ENCODE peak calls at places on chromosomes 2 and 18, in four cellular contexts. One of them, this sample, is unnamed.

GRCh38 chr2:219269362-219270054 is 9.7 kb upstream of the DNAJB2 start:
- DNase-seq in DMS153: peak
- DNase-seq in GM04504: no peak
- DNase-seq in EL: no peak
- DNase-seq in this sample: no peak

GRCh38 chr2:55017880-55018279 is 32.4 kb downstream of the RTN4 start:
- DNase-seq in DMS153: no peak
- DNase-seq in GM04504: no peak
- DNase-seq in EL: no peak
- DNase-seq in this sample: no peak

GRCh38 chr18:55234366-55235093 is 275.3 kb upstream of the CCDC68 start:
- DNase-seq in GM04504: peak
- DNase-seq in EL: peak
- DNase-seq in DMS153: peak
- DNase-seq in this sample: no peak

GRCh38 chr2:144990661-144991060 is 470.7 kb upstream of the ZEB2 start:
- DNase-seq in EL: no peak
- DNase-seq in GM04504: no peak
- DNase-seq in DMS153: no peak
- DNase-seq in this sample: no peak

GRCh38 chr2:226559536-226559935 is 240.1 kb downstream of the IRS1 start:
- DNase-seq in GM04504: no peak
- DNase-seq in DMS153: no peak
- DNase-seq in EL: no peak
- DNase-seq in this sample: no peak

GRCh38 chr2:28393115-28393836 is 618 bp downstream of the FOSL2 start:
- DNase-seq in GM04504: peak
- DNase-seq in DMS153: peak
- DNase-seq in EL: peak
- DNase-seq in this sample: no peak

GRCh38 chr2:31940920-31941319 is 69.9 kb downstream of the MEMO1 start:
- DNase-seq in GM04504: no peak
- DNase-seq in DMS153: no peak
- DNase-seq in EL: no peak
- DNase-seq in this sample: no peak

GRCh38 chr2:60260646-60261296 is 292.7 kb downstream of the BCL11A start:
- DNase-seq in EL: peak
- DNase-seq in GM04504: no peak
- DNase-seq in DMS153: no peak
- DNase-seq in this sample: no peak

GRCh38 chr18:47283476-47283875 is 32.0 kb upstream of the SKOR2 start:
- DNase-seq in GM04504: no peak
- DNase-seq in EL: peak
- DNase-seq in DMS153: no peak
- DNase-seq in this sample: no peak

GRCh38 chr2:138974651-138975050 is 194.5 kb upstream of the NXPH2 start:
- DNase-seq in EL: no peak
- DNase-seq in DMS153: no peak
- DNase-seq in GM04504: no peak
- DNase-seq in this sample: peak

GRCh38 chr2:127163922-127164321 is 56.2 kb downstream of the CYP27C1 start:
- DNase-seq in DMS153: no peak
- DNase-seq in EL: no peak
- DNase-seq in GM04504: no peak
- DNase-seq in this sample: no peak

GRCh38 chr18:54023471-54023870 is 201.0 kb downstream of the MBD2 start:
- DNase-seq in GM04504: no peak
- DNase-seq in EL: peak
- DNase-seq in DMS153: no peak
- DNase-seq in this sample: peak

GRCh38 chr2:27721335-27721734 is 50.2 kb upstream of the MRPL33 start:
- DNase-seq in GM04504: no peak
- DNase-seq in EL: no peak
- DNase-seq in DMS153: no peak
- DNase-seq in this sample: no peak

GRCh38 chr2:136765256-136765735 is at the start of gene THSD7B:
- DNase-seq in EL: no peak
- DNase-seq in GM04504: no peak
- DNase-seq in DMS153: no peak
- DNase-seq in this sample: no peak

GRCh38 chr18:40109251-40110049 is 1845.6 kb upstream of the PIK3C3 start:
- DNase-seq in DMS153: peak
- DNase-seq in EL: no peak
- DNase-seq in GM04504: no peak
- DNase-seq in this sample: no peak

GRCh38 chr2:10778724-10779115 is 33.9 kb downstream of the PDIA6 start:
- DNase-seq in GM04504: no peak
- DNase-seq in EL: no peak
- DNase-seq in DMS153: no peak
- DNase-seq in this sample: no peak

GRCh38 chr2:54212456-54212855 is 43.6 kb downstream of the TSPYL6 start:
- DNase-seq in GM04504: peak
- DNase-seq in DMS153: no peak
- DNase-seq in EL: peak
- DNase-seq in this sample: peak

GRCh38 chr2:236787885-236788284 is 218.3 kb downstream of the ACKR3 start:
- DNase-seq in EL: no peak
- DNase-seq in GM04504: no peak
- DNase-seq in DMS153: no peak
- DNase-seq in this sample: no peak

GRCh38 chr2:232240896-232241295 is 137.7 kb upstream of the ALPP start:
- DNase-seq in EL: no peak
- DNase-seq in DMS153: no peak
- DNase-seq in GM04504: no peak
- DNase-seq in this sample: no peak

GRCh38 chr2:137151731-137152130 is 386.4 kb downstream of the THSD7B start:
- DNase-seq in EL: no peak
- DNase-seq in DMS153: no peak
- DNase-seq in GM04504: no peak
- DNase-seq in this sample: no peak

GRCh38 chr18:79890638-79891037 is 60.8 kb downstream of the SLC66A2 start:
- DNase-seq in EL: no peak
- DNase-seq in GM04504: no peak
- DNase-seq in DMS153: no peak
- DNase-seq in this sample: no peak

GRCh38 chr2:40488101-40488598 is 36.3 kb upstream of the SLC8A1 start:
- DNase-seq in EL: peak
- DNase-seq in DMS153: no peak
- DNase-seq in GM04504: peak
- DNase-seq in this sample: no peak

GRCh38 chr2:180017764-180018163 is 10.7 kb upstream of the CWC22 start:
- DNase-seq in GM04504: peak
- DNase-seq in EL: peak
- DNase-seq in DMS153: no peak
- DNase-seq in this sample: no peak

GRCh38 chr18:46278481-46279465 is 174.6 kb downstream of the HAUS1 start:
- DNase-seq in GM04504: peak
- DNase-seq in EL: peak
- DNase-seq in DMS153: no peak
- DNase-seq in this sample: peak

GRCh38 chr2:102518170-102518569 is 45.1 kb downstream of the SLC9A4 start:
- DNase-seq in GM04504: no peak
- DNase-seq in EL: no peak
- DNase-seq in DMS153: no peak
- DNase-seq in this sample: no peak

This sample was measured in HS-5.